ENCODE peak calls at places on chromosomes 7 and 10, in nine cellular contexts. D is activated CD4-positive, alpha-beta T cell treated with anti-CD3 and anti-CD28 coated beads for 48 hours; R is Kasumi-1; J is NCI-H2081; M is ureter; Q is stimulated activated CD4-positive, alpha-beta T cell treated with anti-CD3 and anti-CD28 coated beads, Interleukin-2, amount 100 ng/mL, for 48 hours; I is OCI-LY7; A is GM23248; W is ELR. U is an unnamed sample.

GRCh38 chr7:113629244-113629643 is 289.6 kb downstream of the PPP1R3A start:
- DNase-seq in D (no peak), R (no peak), J (no peak), M (no peak), Q (no peak), I (no peak), A (peak), W (peak), U (no peak)

GRCh38 chr7:16422100-16422430 is 727 bp upstream of the CRPPA start:
- DNase-seq in D (no peak), R (no peak), J (no peak), M (no peak), Q (no peak), I (no peak), A (peak), W (peak), U (peak)

GRCh38 chr7:135976312-135977019 is 693 bp downstream of the MTPN start:
- DNase-seq in D (peak), R (peak), J (peak), M (no peak), Q (no peak), I (peak), A (peak), W (peak), U (no peak)

GRCh38 chr7:68958571-68958970 is 639.7 kb upstream of the AUTS2 start:
- DNase-seq in D (no peak), R (no peak), J (no peak), M (no peak), Q (no peak), I (no peak), A (no peak), W (no peak), U (no peak)

GRCh38 chr7:91846436-91846835 is 34.1 kb downstream of the MTERF1 start:
- DNase-seq in D (no peak), R (no peak), J (no peak), M (no peak), Q (no peak), I (no peak), A (peak), W (no peak), U (no peak)

GRCh38 chr10:106764360-106764759 is 400.1 kb downstream of the SORCS1 start:
- DNase-seq in D (no peak), R (no peak), J (no peak), M (no peak), Q (no peak), I (no peak), A (no peak), W (no peak), U (no peak)

GRCh38 chr10:13788701-13789447 is 202.1 kb downstream of the PRPF18 start:
- DNase-seq in D (no peak), R (no peak), J (no peak), M (no peak), Q (no peak), I (peak), A (peak), W (peak), U (peak)

GRCh38 chr10:128982179-128982915 is 484.7 kb upstream of the MGMT start:
- DNase-seq in D (no peak), R (no peak), J (no peak), M (no peak), Q (no peak), I (no peak), A (no peak), W (no peak), U (no peak)

GRCh38 chr10:71590786-71591350 is 128.7 kb downstream of the C10orf105 start:
- DNase-seq in D (no peak), R (no peak), J (no peak), M (no peak), Q (no peak), I (no peak), A (no peak), W (no peak), U (peak)